ENCODE peak calls at places on chromosomes 2 and 18, in nine cellular contexts. L is A549, R is uterus, V is AG10803, D is fibroblast of lung, Y is endodermal cell, W is brain microvascular endothelial cell, X is pancreas, K is epithelial cell of esophagus. E is an unnamed sample.

GRCh38 chr2:127229555-127229954 is 9.5 kb upstream of the CYP27C1 start:
- DNase-seq in W (no peak), Y (no peak), D (no peak), L (no peak), K (no peak), V (no peak), X (no peak), R (no peak), E (no peak)

GRCh38 chr2:26534865-26535662 is 57.1 kb upstream of the OTOF start:
- DNase-seq in V (no peak), K (no peak), W (no peak), R (no peak), X (peak), L (no peak), Y (peak), D (no peak), E (no peak)

GRCh38 chr2:53949457-53949856 is 21.3 kb downstream of the PSME4 start:
- DNase-seq in X (no peak), R (no peak), Y (no peak), L (no peak), D (peak), K (peak), V (no peak), W (no peak), E (no peak)

GRCh38 chr2:25707927-25708326 is 34.5 kb upstream of the DTNB start:
- DNase-seq in D (no peak), W (no peak), X (no peak), L (no peak), V (no peak), K (no peak), R (no peak), Y (no peak), E (no peak)

GRCh38 chr18:49846263-49846662 is 32.9 kb upstream of the ACAA2 start:
- DNase-seq in D (peak), Y (no peak), R (no peak), X (no peak), L (no peak), V (peak), W (peak), K (no peak), E (peak)

GRCh38 chr2:111698743-111699554 is 185.0 kb downstream of the ANAPC1 start:
- DNase-seq in V (peak), L (peak), Y (peak), R (no peak), D (peak), X (no peak), K (peak), W (peak), E (peak)

GRCh38 chr2:235445116-235445515 is 48.7 kb upstream of the AGAP1 start:
- DNase-seq in X (no peak), L (no peak), D (no peak), V (no peak), R (no peak), K (no peak), Y (peak), W (no peak), E (no peak)

GRCh38 chr2:3316456-3317276 is 61.0 kb downstream of the EIPR1 start:
- DNase-seq in K (no peak), D (no peak), L (no peak), R (no peak), Y (no peak), V (no peak), W (no peak), X (peak), E (no peak)

GRCh38 chr18:22110482-22110924 is 58.9 kb upstream of the GATA6 start:
- DNase-seq in V (no peak), D (no peak), L (peak), R (no peak), K (no peak), Y (peak), W (no peak), X (no peak), E (no peak)

GRCh38 chr2:27752551-27753237 is 18.8 kb upstream of the MRPL33 start:
- DNase-seq in D (no peak), R (no peak), W (no peak), Y (peak), V (no peak), K (peak), X (peak), L (no peak), E (no peak)

GRCh38 chr2:121524650-121525425 is 5.8 kb upstream of the RNU4ATAC start:
- DNase-seq in X (no peak), R (no peak), D (no peak), L (no peak), W (no peak), Y (peak), K (peak), V (no peak), E (no peak)
- H3K4me3 ChIP-seq in X (no peak), R (no peak), D (no peak), L (no peak), W (no peak), Y (no peak), K (no peak), V (no peak), E (no peak)

GRCh38 chr2:100819365-100820345 is at the start of gene NPAS2:
- DNase-seq in W (no peak), R (peak), X (peak), K (peak), L (peak), V (peak), Y (peak), D (peak), E (peak)

GRCh38 chr2:100820346-100821254 is 661 bp downstream of the NPAS2 start:
- DNase-seq in W (no peak), R (peak), Y (peak), L (no peak), D (no peak), K (peak), V (no peak), X (peak), E (no peak)

GRCh38 chr2:100822587-100823248 is 2.8 kb downstream of the NPAS2 start:
- DNase-seq in D (peak), V (peak), K (peak), R (no peak), W (no peak), L (no peak), X (no peak), Y (no peak), E (peak)

GRCh38 chr2:100821913-100822260 is 1.9 kb downstream of the NPAS2 start:
- DNase-seq in D (no peak), L (no peak), X (no peak), K (no peak), R (no peak), W (no peak), V (no peak), Y (no peak), E (no peak)

DNA sequence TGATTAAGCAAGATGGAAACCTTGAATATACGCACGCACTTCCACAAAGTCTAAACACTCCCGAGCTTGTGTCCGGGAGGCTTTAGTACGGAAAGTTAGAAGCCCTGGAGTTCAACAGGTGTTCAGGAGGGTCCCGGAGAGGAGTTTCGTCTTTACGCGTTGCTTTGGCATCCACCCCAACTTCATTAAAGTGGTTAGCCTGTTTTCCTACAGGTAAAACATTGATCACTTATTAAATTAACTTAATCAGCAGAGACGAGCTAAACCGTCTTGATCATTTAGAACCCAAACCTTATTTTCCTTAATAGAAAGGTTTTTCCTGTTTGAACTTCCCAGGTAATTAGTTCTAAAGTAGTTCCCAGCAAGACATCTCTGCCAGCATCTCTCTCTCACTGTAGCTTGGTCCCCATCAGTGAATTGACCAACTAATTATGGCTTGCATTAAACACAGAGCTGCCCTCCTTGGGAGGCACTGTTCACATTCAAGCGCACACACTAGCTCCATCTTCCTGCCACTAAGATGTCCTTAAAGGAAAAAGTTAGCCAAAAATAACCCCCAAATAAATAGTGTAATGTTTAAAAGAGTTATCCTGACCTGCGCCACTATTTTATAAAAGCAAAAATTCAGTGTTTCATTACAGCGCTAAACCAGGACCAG is 1.4 kb downstream of the NPAS2 start:
- DNase-seq in R (no peak), L (peak), X (no peak), W (no peak), K (no peak), V (no peak), D (no peak), Y (no peak), E (peak)
- TF ChIP-seq CTCF in R (no peak), L (peak), X (no peak), W (no peak), K (no peak), V (no peak), D (peak), Y (no peak), E (no peak)

DNA sequence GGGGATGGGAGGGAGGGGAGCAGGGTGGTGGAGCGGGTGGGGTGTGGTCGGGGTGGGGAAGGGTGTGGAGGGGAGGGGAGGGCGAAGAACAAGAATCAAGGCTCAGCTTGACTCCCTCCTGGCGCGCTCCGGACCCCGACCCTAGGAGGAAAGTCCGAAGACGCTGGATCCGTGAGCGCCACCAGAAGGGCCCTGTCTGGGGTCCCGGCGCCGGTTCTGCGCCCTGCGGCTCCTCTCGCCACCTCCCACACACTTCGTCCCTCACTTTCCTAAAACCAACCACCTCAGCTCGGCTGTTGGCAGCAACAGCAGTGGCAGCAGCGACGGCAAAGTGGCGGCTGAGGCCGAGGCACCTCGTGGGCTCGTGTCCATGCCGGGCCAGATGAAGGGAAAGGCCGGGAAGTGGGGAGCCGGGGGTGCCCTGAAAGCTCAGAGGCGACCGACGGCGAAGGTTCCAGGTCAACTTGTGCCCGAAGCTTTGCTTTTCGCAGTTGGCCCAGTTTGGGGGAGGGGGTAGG is 2.1 kb downstream of the KLHL14 start:
- DNase-seq in K (no peak), W (no peak), X (peak), V (no peak), R (no peak), D (no peak), L (no peak), Y (peak), E (no peak)
- H3K4me3 ChIP-seq in K (no peak), W (peak), X (peak), V (no peak), R (peak), D (peak), L (peak), Y (peak), E (no peak)

GRCh38 chr2:226798422-226799210 is 1.0 kb downstream of the IRS1 start:
- DNase-seq in R (peak), L (peak), W (peak), V (peak), K (peak), X (peak), D (peak), Y (peak), E (peak)
- TF ChIP-seq CTCF in R (peak), L (peak), W (peak), V (peak), K (no peak), X (no peak), D (peak), Y (peak), E (peak)

DNA sequence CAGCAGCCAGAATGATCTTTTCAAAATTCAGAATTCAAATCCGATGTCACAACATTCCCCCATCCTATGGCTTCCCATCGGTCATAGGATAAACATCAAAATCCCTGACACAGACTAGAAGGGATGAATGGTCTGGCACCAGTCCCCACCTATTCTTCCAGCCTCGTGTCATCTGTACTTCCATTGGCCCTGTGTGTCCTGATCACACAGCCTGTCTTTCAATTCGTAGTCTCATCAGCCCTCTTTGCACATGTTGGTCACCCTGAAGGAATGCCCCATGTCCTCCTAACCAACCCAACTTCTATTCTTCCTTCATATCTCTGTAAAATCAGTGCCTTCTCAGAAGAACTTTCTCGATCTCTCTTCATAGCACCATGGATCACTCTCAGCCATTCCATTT is 157.2 kb downstream of the NEB start:
- DNase-seq in K (no peak), Y (no peak), W (no peak), L (no peak), R (no peak), X (no peak), D (no peak), V (no peak), E (no peak)
- H3K4me3 ChIP-seq in K (no peak), Y (no peak), W (no peak), L (no peak), R (no peak), X (no peak), D (no peak), V (no peak), E (no peak)

GRCh38 chr2:8597094-8597493 is 84.8 kb upstream of the ID2 start:
- DNase-seq in K (no peak), X (no peak), L (no peak), V (no peak), Y (no peak), W (no peak), R (no peak), D (no peak), E (no peak)

GRCh38 chr2:8602809-8603208 is 79.0 kb upstream of the ID2 start:
- DNase-seq in Y (no peak), K (peak), D (no peak), X (no peak), L (no peak), W (no peak), V (peak), R (no peak), E (no peak)

GRCh38 chr2:8600456-8600855 is 81.4 kb upstream of the ID2 start:
- DNase-seq in Y (peak), K (no peak), R (no peak), L (no peak), W (no peak), V (no peak), X (no peak), D (no peak), E (no peak)

GRCh38 chr2:8597526-8598225 is 84.2 kb upstream of the ID2 start:
- DNase-seq in W (no peak), L (no peak), R (no peak), Y (peak), K (no peak), V (no peak), D (no peak), X (no peak), E (no peak)

DNA sequence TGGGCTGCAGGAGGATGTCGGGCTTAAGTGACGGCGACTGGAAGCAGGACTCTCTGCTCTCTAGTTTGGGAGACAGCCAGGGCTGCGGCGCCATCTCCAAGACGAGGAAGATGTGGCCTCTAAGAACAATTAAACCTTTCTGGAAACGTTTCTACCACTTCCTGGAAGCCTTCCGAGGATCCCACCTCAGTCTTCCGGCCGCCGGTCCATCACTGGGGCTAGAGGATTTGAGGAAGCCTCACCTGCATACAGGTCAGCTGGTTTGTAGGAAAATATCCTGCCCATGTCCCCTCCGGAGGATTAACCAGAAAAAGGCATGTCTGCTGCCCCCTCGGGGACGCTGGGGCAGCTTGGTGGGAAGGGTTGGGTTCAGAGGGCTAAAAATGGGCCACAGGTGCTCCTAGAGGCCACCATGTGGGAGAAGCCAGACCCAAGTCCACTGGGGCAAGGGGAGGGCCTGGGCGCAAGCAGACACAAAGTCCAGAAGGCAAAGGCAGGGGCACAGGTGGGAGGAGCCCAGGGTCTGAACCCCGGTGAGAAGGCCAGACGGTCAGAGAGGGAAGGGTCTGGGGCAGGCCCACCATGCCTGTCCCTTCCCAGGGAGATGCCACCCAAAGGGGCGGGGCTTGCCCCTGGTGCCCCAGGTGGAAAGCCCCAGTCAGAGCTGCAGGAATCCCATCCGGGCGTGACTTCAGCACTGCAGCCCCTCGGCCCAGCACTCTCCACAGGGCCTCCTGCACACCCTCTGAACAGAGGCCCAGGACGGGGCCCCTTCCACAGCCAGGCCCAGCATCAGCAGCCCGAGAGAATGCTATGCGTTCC is 82.2 kb upstream of the ID2 start:
- DNase-seq in X (no peak), W (no peak), Y (peak), D (no peak), R (no peak), V (no peak), L (no peak), K (no peak), E (no peak)
- TF ChIP-seq CTCF in X (no peak), W (no peak), Y (peak), D (no peak), R (no peak), V (no peak), L (no peak), K (no peak), E (no peak)

DNA sequence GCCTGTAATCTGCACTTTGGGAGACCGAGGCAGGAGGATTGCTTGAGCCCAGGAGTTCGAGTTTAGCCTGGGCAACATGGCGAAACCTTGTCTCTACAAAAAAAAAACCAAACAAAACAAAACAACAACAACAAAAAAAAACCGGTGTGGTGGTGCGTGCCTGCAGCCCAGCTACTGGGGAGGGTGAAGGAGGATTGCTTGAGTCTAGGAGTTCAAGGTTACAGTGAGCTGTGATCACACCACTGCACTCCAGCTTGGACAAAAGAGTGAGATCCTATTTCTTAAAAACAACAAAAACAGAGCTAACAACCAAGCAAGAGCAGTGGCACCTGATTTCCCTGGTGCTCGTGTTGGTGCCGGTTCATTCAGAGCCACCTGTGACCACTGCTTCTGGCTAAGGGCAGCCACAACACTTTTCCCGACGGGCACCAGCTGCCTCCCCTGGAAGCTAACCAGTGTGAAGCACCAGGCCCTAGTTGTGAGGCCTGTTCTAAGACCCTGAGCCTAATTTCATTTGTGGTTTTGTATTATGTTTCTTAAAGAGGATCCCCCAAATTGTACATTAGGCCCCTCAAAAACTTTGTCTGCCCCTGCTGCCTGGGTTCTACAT is 1.3 kb downstream of the AOX1 start:
- DNase-seq in K (no peak), R (no peak), W (no peak), Y (no peak), D (no peak), L (no peak), X (no peak), V (no peak), E (no peak)
- H3K4me3 ChIP-seq in K (no peak), R (no peak), W (no peak), Y (no peak), D (no peak), L (no peak), X (peak), V (peak), E (no peak)

GRCh38 chr18:9695605-9696004 is 12.5 kb upstream of the RAB31 start:
- DNase-seq in X (no peak), L (no peak), K (no peak), R (no peak), W (no peak), D (no peak), Y (no peak), V (no peak), E (no peak)

GRCh38 chr18:9696112-9696511 is 12.0 kb upstream of the RAB31 start:
- DNase-seq in Y (no peak), D (no peak), L (no peak), W (no peak), V (peak), K (no peak), R (no peak), X (no peak), E (no peak)

GRCh38 chr18:9694174-9694573 is 13.9 kb upstream of the RAB31 start:
- DNase-seq in V (no peak), D (no peak), R (no peak), Y (no peak), X (no peak), K (no peak), L (no peak), W (no peak), E (no peak)

GRCh38 chr18:9696701-9697100 is 11.4 kb upstream of the RAB31 start:
- DNase-seq in X (no peak), W (no peak), L (no peak), V (no peak), R (no peak), Y (no peak), K (no peak), D (no peak), E (no peak)

GRCh38 chr18:9694952-9695495 is 13.1 kb upstream of the RAB31 start:
- DNase-seq in R (no peak), L (no peak), V (no peak), Y (no peak), K (no peak), W (no peak), X (no peak), D (no peak), E (no peak)
- TF ChIP-seq CTCF in R (no peak), L (no peak), V (no peak), Y (no peak), K (no peak), W (no peak), X (no peak), D (no peak), E (no peak)

GRCh38 chr2:70123051-70123828 is 36.0 kb downstream of the PCBP1 start:
- DNase-seq in L (no peak), R (peak), W (no peak), V (peak), Y (peak), X (peak), D (peak), K (no peak), E (peak)
- H3K4me3 ChIP-seq in L (peak), R (peak), W (no peak), V (peak), Y (peak), X (peak), D (no peak), K (no peak), E (peak)

GRCh38 chr2:6896930-6897759 is 19.6 kb downstream of the RSAD2 start:
- DNase-seq in V (peak), X (no peak), Y (no peak), R (no peak), D (peak), K (peak), W (no peak), L (peak), E (peak)
- TF ChIP-seq CTCF in V (peak), X (peak), Y (peak), R (peak), D (peak), K (peak), W (peak), L (peak), E (peak)